ENCODE peak calls at places on chromosomes 6 and 20, in four cellular contexts. One of them, this sample, is unnamed.

GRCh38 chr6:11197175-11197535 is 35.3 kb downstream of the NEDD9 start:
- DNase-seq in iPS DF 6.9: no peak
- DNase-seq in left ventricle myocardium inferior: no peak
- DNase-seq in cardiac fibroblast: peak; percentile 91
- DNase-seq in this sample: peak; percentile 89

GRCh38 chr6:56730663-56731529 is 88.2 kb upstream of the DST start:
- DNase-seq in iPS DF 6.9: no peak
- DNase-seq in left ventricle myocardium inferior: no peak
- DNase-seq in cardiac fibroblast: peak; percentile 85
- DNase-seq in this sample: no peak

GRCh38 chr6:14085176-14085787 is 32.3 kb upstream of the CD83 start:
- DNase-seq in left ventricle myocardium inferior: no peak
- DNase-seq in cardiac fibroblast: no peak
- DNase-seq in iPS DF 6.9: no peak
- DNase-seq in this sample: no peak

GRCh38 chr20:33704197-33704924 is 15.7 kb downstream of the PXMP4 start:
- DNase-seq in left ventricle myocardium inferior: no peak
- DNase-seq in iPS DF 6.9: no peak
- DNase-seq in cardiac fibroblast: no peak
- DNase-seq in this sample: no peak

GRCh38 chr20:46057856-46058655 is 29.0 kb downstream of the SLC12A5 start:
- DNase-seq in left ventricle myocardium inferior: peak; percentile 51
- DNase-seq in iPS DF 6.9: no peak
- DNase-seq in cardiac fibroblast: peak; percentile 52
- DNase-seq in this sample: no peak

GRCh38 chr20:59258103-59258705 is 42.2 kb upstream of the EDN3 start:
- DNase-seq in cardiac fibroblast: no peak
- DNase-seq in left ventricle myocardium inferior: no peak
- DNase-seq in iPS DF 6.9: no peak
- DNase-seq in this sample: no peak

GRCh38 chr20:6091661-6092060 is 31.2 kb downstream of the FERMT1 start:
- DNase-seq in iPS DF 6.9: no peak
- DNase-seq in cardiac fibroblast: no peak
- DNase-seq in left ventricle myocardium inferior: no peak
- DNase-seq in this sample: no peak

GRCh38 chr6:35311390-35312075 is 13.9 kb downstream of the DEF6 start:
- DNase-seq in left ventricle myocardium inferior: no peak
- DNase-seq in cardiac fibroblast: no peak
- DNase-seq in iPS DF 6.9: no peak
- DNase-seq in this sample: no peak

GRCh38 chr6:36544228-36544627 is 3.1 kb downstream of the STK38 start:
- DNase-seq in left ventricle myocardium inferior: no peak
- DNase-seq in iPS DF 6.9: no peak
- DNase-seq in cardiac fibroblast: peak; percentile 47
- DNase-seq in this sample: no peak

GRCh38 chr6:136546321-136546720 is 3.9 kb downstream of the MAP7 start:
- DNase-seq in iPS DF 6.9: no peak
- DNase-seq in left ventricle myocardium inferior: no peak
- DNase-seq in cardiac fibroblast: no peak
- DNase-seq in this sample: no peak

GRCh38 chr20:21322083-21322710 is 19.1 kb downstream of the XRN2 start:
- DNase-seq in cardiac fibroblast: peak; percentile 55
- DNase-seq in iPS DF 6.9: no peak
- DNase-seq in left ventricle myocardium inferior: no peak
- DNase-seq in this sample: no peak

GRCh38 chr6:22332726-22333125 is 35.9 kb upstream of the PRL start:
- DNase-seq in iPS DF 6.9: no peak
- DNase-seq in left ventricle myocardium inferior: no peak
- DNase-seq in cardiac fibroblast: no peak
- DNase-seq in this sample: no peak

GRCh38 chr6:56706981-56707726 is 64.5 kb upstream of the DST start:
- DNase-seq in cardiac fibroblast: no peak
- DNase-seq in left ventricle myocardium inferior: no peak
- DNase-seq in iPS DF 6.9: no peak
- DNase-seq in this sample: no peak

GRCh38 chr20:7195704-7196103 is 428.2 kb downstream of the BMP2 start:
- DNase-seq in left ventricle myocardium inferior: no peak
- DNase-seq in iPS DF 6.9: no peak
- DNase-seq in cardiac fibroblast: peak; percentile 95
- DNase-seq in this sample: peak; percentile 84

GRCh38 chr20:63574156-63574828 is at the start of gene HELZ2:
- DNase-seq in iPS DF 6.9: no peak
- DNase-seq in cardiac fibroblast: peak; percentile 56
- DNase-seq in left ventricle myocardium inferior: peak; percentile 82
- DNase-seq in this sample: no peak

GRCh38 chr20:23928788-23929187 is 49.2 kb upstream of the CST5 start:
- DNase-seq in cardiac fibroblast: no peak
- DNase-seq in left ventricle myocardium inferior: no peak
- DNase-seq in iPS DF 6.9: no peak
- DNase-seq in this sample: no peak

GRCh38 chr6:128346569-128346968 is 173.8 kb downstream of the PTPRK start:
- DNase-seq in cardiac fibroblast: no peak
- DNase-seq in iPS DF 6.9: no peak
- DNase-seq in left ventricle myocardium inferior: no peak
- DNase-seq in this sample: no peak

GRCh38 chr6:157056275-157056674 is 267.0 kb downstream of the TMEM242 start:
- DNase-seq in iPS DF 6.9: no peak
- DNase-seq in cardiac fibroblast: no peak
- DNase-seq in left ventricle myocardium inferior: no peak
- DNase-seq in this sample: no peak

GRCh38 chr6:24257282-24257681 is 100.6 kb downstream of the DCDC2 start:
- DNase-seq in left ventricle myocardium inferior: no peak
- DNase-seq in cardiac fibroblast: no peak
- DNase-seq in iPS DF 6.9: no peak
- DNase-seq in this sample: no peak

GRCh38 chr20:63178889-63179751 is 36.8 kb downstream of the YTHDF1 start:
- DNase-seq in iPS DF 6.9: no peak
- DNase-seq in left ventricle myocardium inferior: peak; percentile 28
- DNase-seq in cardiac fibroblast: peak; percentile 9
- DNase-seq in this sample: no peak

GRCh38 chr6:157198425-157199279 is 124.7 kb downstream of the TMEM242 start:
- DNase-seq in cardiac fibroblast: peak; percentile 45
- DNase-seq in iPS DF 6.9: no peak
- DNase-seq in left ventricle myocardium inferior: peak; percentile 53
- DNase-seq in this sample: no peak

GRCh38 chr6:106084973-106085686 is 1.0 kb upstream of the PRDM1 start:
- DNase-seq in cardiac fibroblast: peak; percentile 73
- DNase-seq in left ventricle myocardium inferior: no peak
- DNase-seq in iPS DF 6.9: no peak
- DNase-seq in this sample: no peak

GRCh38 chr20:4469910-4470309 is 251.8 kb upstream of the PRND start:
- DNase-seq in iPS DF 6.9: no peak
- DNase-seq in left ventricle myocardium inferior: no peak
- DNase-seq in cardiac fibroblast: no peak
- DNase-seq in this sample: no peak

GRCh38 chr6:55449219-55449618 is 122.0 kb downstream of the GFRAL start:
- DNase-seq in cardiac fibroblast: no peak
- DNase-seq in left ventricle myocardium inferior: no peak
- DNase-seq in iPS DF 6.9: peak; percentile 4
- DNase-seq in this sample: no peak

GRCh38 chr6:146770275-146770964 is 171.6 kb downstream of the ADGB start:
- DNase-seq in iPS DF 6.9: no peak
- DNase-seq in cardiac fibroblast: no peak
- DNase-seq in left ventricle myocardium inferior: no peak
- DNase-seq in this sample: no peak

GRCh38 chr6:65191412-65191811 is 515.6 kb downstream of the EYS start:
- DNase-seq in cardiac fibroblast: no peak
- DNase-seq in iPS DF 6.9: no peak
- DNase-seq in left ventricle myocardium inferior: no peak
- DNase-seq in this sample: no peak

GRCh38 chr6:15510536-15511247 is 152.1 kb downstream of the DTNBP1 start:
- DNase-seq in iPS DF 6.9: no peak
- DNase-seq in left ventricle myocardium inferior: no peak
- DNase-seq in cardiac fibroblast: no peak
- DNase-seq in this sample: no peak

GRCh38 chr6:25279748-25280616 is 808 bp downstream of the CARMIL1 start:
- DNase-seq in iPS DF 6.9: no peak
- DNase-seq in left ventricle myocardium inferior: no peak
- DNase-seq in cardiac fibroblast: no peak
- DNase-seq in this sample: no peak

GRCh38 chr6:31396422-31397152 is 6.8 kb upstream of the MICA start:
- DNase-seq in cardiac fibroblast: peak; percentile 88
- DNase-seq in iPS DF 6.9: peak; percentile 43
- DNase-seq in left ventricle myocardium inferior: peak; percentile 81
- DNase-seq in this sample: no peak

GRCh38 chr20:46139908-46140482 is 21.9 kb downstream of the CD40 start:
- DNase-seq in left ventricle myocardium inferior: no peak
- DNase-seq in cardiac fibroblast: no peak
- DNase-seq in iPS DF 6.9: no peak
- DNase-seq in this sample: no peak

GRCh38 chr6:34129753-34130152 is 16.1 kb downstream of the GRM4 start:
- DNase-seq in left ventricle myocardium inferior: no peak
- DNase-seq in cardiac fibroblast: no peak
- DNase-seq in iPS DF 6.9: no peak
- DNase-seq in this sample: no peak

DNA sequence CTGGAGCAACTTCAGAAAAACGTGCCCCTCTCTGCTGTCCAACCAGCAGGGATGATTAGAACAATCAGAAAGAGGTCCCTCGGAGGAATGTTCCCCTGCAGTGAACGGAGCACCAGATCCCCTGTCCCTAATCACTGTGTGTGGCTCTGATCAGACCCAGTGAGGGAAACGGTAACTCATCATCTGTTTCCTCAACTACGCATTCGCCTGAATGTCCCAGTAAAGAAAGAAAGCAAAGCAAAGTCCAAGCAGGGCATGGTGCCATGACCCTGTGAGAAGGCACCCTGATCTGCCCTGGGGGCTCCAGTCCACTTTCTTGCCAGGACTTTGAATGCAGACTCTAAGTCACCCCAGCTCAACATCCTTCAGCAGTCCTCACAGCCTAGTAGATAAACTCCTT is 149.1 kb downstream of the LY86 start:
- DNase-seq in left ventricle myocardium inferior: no peak
- DNase-seq in cardiac fibroblast: no peak
- DNase-seq in iPS DF 6.9: no peak
- DNase-seq in this sample: no peak
- H3K4me3 ChIP-seq in left ventricle myocardium inferior: peak overlapping the region; percentile 63
- H3K4me3 ChIP-seq in cardiac fibroblast: peak overlapping the region; percentile 24
- H3K4me3 ChIP-seq in iPS DF 6.9: no peak overlapping the region
- H3K4me3 ChIP-seq in this sample: peak overlapping the region; percentile 37

GRCh38 chr6:27669278-27669797 is 196.4 kb upstream of the ZNF184 start:
- DNase-seq in iPS DF 6.9: no peak
- DNase-seq in cardiac fibroblast: no peak
- DNase-seq in left ventricle myocardium inferior: no peak
- DNase-seq in this sample: no peak
- H3K4me3 ChIP-seq in iPS DF 6.9: peak overlapping the region; percentile 41
- H3K4me3 ChIP-seq in cardiac fibroblast: no peak overlapping the region
- H3K4me3 ChIP-seq in left ventricle myocardium inferior: peak overlapping the region; percentile 27
- H3K4me3 ChIP-seq in this sample: peak overlapping the region; percentile 16

GRCh38 chr20:56358600-56359211 is at the start of gene FAM210B:
- DNase-seq in cardiac fibroblast: peak; percentile 86
- DNase-seq in iPS DF 6.9: peak; percentile 60
- DNase-seq in left ventricle myocardium inferior: peak; percentile 88
- DNase-seq in this sample: peak; percentile 70

GRCh38 chr20:56360899-56361199 is 2.1 kb downstream of the FAM210B start:
- DNase-seq in cardiac fibroblast: no peak
- DNase-seq in iPS DF 6.9: no peak
- DNase-seq in left ventricle myocardium inferior: no peak
- DNase-seq in this sample: no peak

GRCh38 chr20:56359212-56360132 is 698 bp downstream of the FAM210B start:
- DNase-seq in left ventricle myocardium inferior: peak; percentile 46
- DNase-seq in iPS DF 6.9: no peak
- DNase-seq in cardiac fibroblast: peak; percentile 74
- DNase-seq in this sample: peak; percentile 36

GRCh38 chr20:56360133-56360898 is 1.5 kb downstream of the FAM210B start:
- DNase-seq in cardiac fibroblast: no peak
- DNase-seq in left ventricle myocardium inferior: no peak
- DNase-seq in iPS DF 6.9: no peak
- DNase-seq in this sample: no peak

DNA sequence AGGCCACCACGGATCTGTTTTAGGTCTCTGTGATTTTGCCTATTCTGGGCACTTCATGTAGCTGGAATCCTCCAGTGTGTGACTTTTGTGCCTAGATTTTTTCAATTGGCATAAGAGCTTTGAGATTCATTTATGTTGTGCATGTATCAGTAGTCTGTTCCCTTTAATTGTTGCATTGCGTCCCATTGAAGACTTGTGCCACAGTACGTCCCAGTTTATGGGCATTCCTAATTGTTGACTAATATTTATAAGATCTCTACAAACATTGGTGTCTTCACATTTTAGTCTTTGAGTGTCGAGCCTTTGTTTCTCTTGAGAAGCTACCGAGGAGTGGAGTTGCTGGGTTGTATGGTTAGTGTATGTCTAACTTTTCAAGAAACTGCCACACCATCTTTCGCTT is 704 bp upstream of the FAM210B start:
- DNase-seq in left ventricle myocardium inferior: no peak
- DNase-seq in cardiac fibroblast: no peak
- DNase-seq in iPS DF 6.9: no peak
- DNase-seq in this sample: no peak
- H3K4me3 ChIP-seq in left ventricle myocardium inferior: peak overlapping the region; percentile 86
- H3K4me3 ChIP-seq in cardiac fibroblast: no peak overlapping the region
- H3K4me3 ChIP-seq in iPS DF 6.9: no peak overlapping the region
- H3K4me3 ChIP-seq in this sample: no peak overlapping the region

DNA sequence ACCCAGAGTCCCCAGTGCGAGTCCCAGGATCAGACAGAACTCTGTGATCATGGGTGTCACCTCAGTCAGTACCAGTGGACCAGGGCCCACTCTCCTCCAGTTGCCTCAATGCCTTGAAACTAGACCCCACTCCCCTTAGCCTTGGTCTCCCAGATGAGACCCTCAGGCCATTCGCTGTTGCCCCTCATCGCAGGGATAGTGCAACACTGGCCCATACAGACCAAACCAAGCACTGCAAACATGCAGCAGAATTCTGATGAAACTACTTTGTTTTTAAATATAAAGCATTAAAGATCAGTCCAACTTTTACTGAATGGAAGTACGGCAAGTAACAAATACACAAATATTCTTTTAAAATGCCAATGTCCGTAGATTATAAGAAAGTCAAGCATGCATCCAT is 101.2 kb upstream of the NT5E start:
- DNase-seq in cardiac fibroblast: no peak
- DNase-seq in iPS DF 6.9: no peak
- DNase-seq in left ventricle myocardium inferior: no peak
- DNase-seq in this sample: no peak
- H3K4me3 ChIP-seq in cardiac fibroblast: no peak overlapping the region
- H3K4me3 ChIP-seq in iPS DF 6.9: no peak overlapping the region
- H3K4me3 ChIP-seq in left ventricle myocardium inferior: no peak overlapping the region
- H3K4me3 ChIP-seq in this sample: no peak overlapping the region